ENCODE peak calls at places on chromosomes 4 and X, in eight cellular contexts. One of them, this sample, is unnamed.

GRCh38 chr4:6009452-6009851 is 8.8 kb downstream of the C4orf50 start:
- DNase-seq in activated naive CD8-positive, alpha-beta T cell treated with anti-CD3 and anti-CD28 coated beads, Interleukin-2, amount 50 U/mL, for 24 hours: no peak
- DNase-seq in endothelial cell of umbilical vein: no peak
- DNase-seq in NT2/D1: no peak
- DNase-seq in suprapubic skin: no peak
- DNase-seq in SJSA1: no peak
- DNase-seq in fibroblast of villous mesenchyme: no peak
- DNase-seq in HCEC 1CT: no peak
- DNase-seq in this sample: no peak

GRCh38 chr4:165325732-165326512 is 1.5 kb upstream of the MSMO1 start:
- DNase-seq in activated naive CD8-positive, alpha-beta T cell treated with anti-CD3 and anti-CD28 coated beads, Interleukin-2, amount 50 U/mL, for 24 hours: no peak
- DNase-seq in endothelial cell of umbilical vein: peak
- DNase-seq in NT2/D1: no peak
- DNase-seq in suprapubic skin: no peak
- DNase-seq in SJSA1: peak
- DNase-seq in fibroblast of villous mesenchyme: peak
- DNase-seq in HCEC 1CT: peak
- DNase-seq in this sample: no peak

GRCh38 chr4:38710053-38710452 is 46.1 kb downstream of the KLF3 start:
- DNase-seq in activated naive CD8-positive, alpha-beta T cell treated with anti-CD3 and anti-CD28 coated beads, Interleukin-2, amount 50 U/mL, for 24 hours: no peak
- DNase-seq in endothelial cell of umbilical vein: no peak
- DNase-seq in NT2/D1: no peak
- DNase-seq in suprapubic skin: no peak
- DNase-seq in SJSA1: no peak
- DNase-seq in fibroblast of villous mesenchyme: no peak
- DNase-seq in HCEC 1CT: no peak
- DNase-seq in this sample: peak

GRCh38 chr4:181202249-181202648 is 1041.0 kb upstream of the TENM3 start:
- DNase-seq in activated naive CD8-positive, alpha-beta T cell treated with anti-CD3 and anti-CD28 coated beads, Interleukin-2, amount 50 U/mL, for 24 hours: no peak
- DNase-seq in endothelial cell of umbilical vein: no peak
- DNase-seq in NT2/D1: no peak
- DNase-seq in suprapubic skin: no peak
- DNase-seq in SJSA1: no peak
- DNase-seq in fibroblast of villous mesenchyme: no peak
- DNase-seq in HCEC 1CT: no peak
- DNase-seq in this sample: no peak

GRCh38 chr4:100246697-100247096 is 56.4 kb upstream of the DDIT4L start:
- DNase-seq in activated naive CD8-positive, alpha-beta T cell treated with anti-CD3 and anti-CD28 coated beads, Interleukin-2, amount 50 U/mL, for 24 hours: no peak
- DNase-seq in endothelial cell of umbilical vein: no peak
- DNase-seq in NT2/D1: no peak
- DNase-seq in suprapubic skin: no peak
- DNase-seq in SJSA1: no peak
- DNase-seq in fibroblast of villous mesenchyme: no peak
- DNase-seq in HCEC 1CT: no peak
- DNase-seq in this sample: no peak

GRCh38 chr4:8739820-8740665 is 131.6 kb downstream of the HMX1 start:
- DNase-seq in activated naive CD8-positive, alpha-beta T cell treated with anti-CD3 and anti-CD28 coated beads, Interleukin-2, amount 50 U/mL, for 24 hours: no peak
- DNase-seq in endothelial cell of umbilical vein: no peak
- DNase-seq in NT2/D1: no peak
- DNase-seq in suprapubic skin: peak
- DNase-seq in SJSA1: peak
- DNase-seq in fibroblast of villous mesenchyme: no peak
- DNase-seq in HCEC 1CT: no peak
- DNase-seq in this sample: peak

GRCh38 chr4:47990145-47990544 is 26.3 kb downstream of the CNGA1 start:
- DNase-seq in activated naive CD8-positive, alpha-beta T cell treated with anti-CD3 and anti-CD28 coated beads, Interleukin-2, amount 50 U/mL, for 24 hours: no peak
- DNase-seq in endothelial cell of umbilical vein: no peak
- DNase-seq in NT2/D1: no peak
- DNase-seq in suprapubic skin: no peak
- DNase-seq in SJSA1: no peak
- DNase-seq in fibroblast of villous mesenchyme: no peak
- DNase-seq in HCEC 1CT: no peak
- DNase-seq in this sample: no peak

GRCh38 chrX:141652315-141652714 is 46.2 kb downstream of the SPANXD start:
- DNase-seq in activated naive CD8-positive, alpha-beta T cell treated with anti-CD3 and anti-CD28 coated beads, Interleukin-2, amount 50 U/mL, for 24 hours: no peak
- DNase-seq in endothelial cell of umbilical vein: no peak
- DNase-seq in NT2/D1: no peak
- DNase-seq in suprapubic skin: no peak
- DNase-seq in SJSA1: no peak
- DNase-seq in fibroblast of villous mesenchyme: no peak
- DNase-seq in HCEC 1CT: no peak
- DNase-seq in this sample: no peak

GRCh38 chrX:136209016-136209738 is 42.0 kb downstream of the MAP7D3 start:
- DNase-seq in activated naive CD8-positive, alpha-beta T cell treated with anti-CD3 and anti-CD28 coated beads, Interleukin-2, amount 50 U/mL, for 24 hours: peak
- DNase-seq in endothelial cell of umbilical vein: peak
- DNase-seq in NT2/D1: peak
- DNase-seq in suprapubic skin: no peak
- DNase-seq in SJSA1: peak
- DNase-seq in fibroblast of villous mesenchyme: peak
- DNase-seq in HCEC 1CT: peak
- DNase-seq in this sample: peak

GRCh38 chr4:86359944-86360478 is at the start of gene MAPK10:
- DNase-seq in activated naive CD8-positive, alpha-beta T cell treated with anti-CD3 and anti-CD28 coated beads, Interleukin-2, amount 50 U/mL, for 24 hours: peak
- DNase-seq in endothelial cell of umbilical vein: peak
- DNase-seq in NT2/D1: peak
- DNase-seq in suprapubic skin: no peak
- DNase-seq in SJSA1: no peak
- DNase-seq in fibroblast of villous mesenchyme: peak
- DNase-seq in HCEC 1CT: peak
- DNase-seq in this sample: peak

GRCh38 chr4:1474126-1475090 is 68.2 kb upstream of the NKX1-1 start:
- DNase-seq in activated naive CD8-positive, alpha-beta T cell treated with anti-CD3 and anti-CD28 coated beads, Interleukin-2, amount 50 U/mL, for 24 hours: no peak
- DNase-seq in endothelial cell of umbilical vein: no peak
- DNase-seq in NT2/D1: no peak
- DNase-seq in suprapubic skin: peak
- DNase-seq in SJSA1: peak
- DNase-seq in fibroblast of villous mesenchyme: no peak
- DNase-seq in HCEC 1CT: no peak
- DNase-seq in this sample: no peak

GRCh38 chr4:67909910-67910905 is 26.4 kb upstream of the TMPRSS11D start:
- DNase-seq in activated naive CD8-positive, alpha-beta T cell treated with anti-CD3 and anti-CD28 coated beads, Interleukin-2, amount 50 U/mL, for 24 hours: no peak
- DNase-seq in endothelial cell of umbilical vein: peak
- DNase-seq in NT2/D1: no peak
- DNase-seq in suprapubic skin: no peak
- DNase-seq in SJSA1: no peak
- DNase-seq in fibroblast of villous mesenchyme: peak
- DNase-seq in HCEC 1CT: no peak
- DNase-seq in this sample: no peak

GRCh38 chr4:167196386-167196785 is 37.9 kb downstream of the SPOCK3 start:
- DNase-seq in activated naive CD8-positive, alpha-beta T cell treated with anti-CD3 and anti-CD28 coated beads, Interleukin-2, amount 50 U/mL, for 24 hours: no peak
- DNase-seq in endothelial cell of umbilical vein: no peak
- DNase-seq in NT2/D1: no peak
- DNase-seq in suprapubic skin: no peak
- DNase-seq in SJSA1: no peak
- DNase-seq in fibroblast of villous mesenchyme: no peak
- DNase-seq in HCEC 1CT: peak
- DNase-seq in this sample: no peak

GRCh38 chr4:165312506-165312905 is 15.0 kb upstream of the MSMO1 start:
- DNase-seq in activated naive CD8-positive, alpha-beta T cell treated with anti-CD3 and anti-CD28 coated beads, Interleukin-2, amount 50 U/mL, for 24 hours: no peak
- DNase-seq in endothelial cell of umbilical vein: peak
- DNase-seq in NT2/D1: no peak
- DNase-seq in suprapubic skin: no peak
- DNase-seq in SJSA1: no peak
- DNase-seq in fibroblast of villous mesenchyme: peak
- DNase-seq in HCEC 1CT: peak
- DNase-seq in this sample: no peak

GRCh38 chr4:125741825-125742452 is 427.2 kb downstream of the FAT4 start:
- DNase-seq in activated naive CD8-positive, alpha-beta T cell treated with anti-CD3 and anti-CD28 coated beads, Interleukin-2, amount 50 U/mL, for 24 hours: no peak
- DNase-seq in endothelial cell of umbilical vein: peak
- DNase-seq in NT2/D1: no peak
- DNase-seq in suprapubic skin: no peak
- DNase-seq in SJSA1: no peak
- DNase-seq in fibroblast of villous mesenchyme: peak
- DNase-seq in HCEC 1CT: peak
- DNase-seq in this sample: no peak

GRCh38 chr4:138555584-138555983 is 313.4 kb upstream of the SLC7A11 start:
- DNase-seq in activated naive CD8-positive, alpha-beta T cell treated with anti-CD3 and anti-CD28 coated beads, Interleukin-2, amount 50 U/mL, for 24 hours: no peak
- DNase-seq in endothelial cell of umbilical vein: no peak
- DNase-seq in NT2/D1: no peak
- DNase-seq in suprapubic skin: no peak
- DNase-seq in SJSA1: no peak
- DNase-seq in fibroblast of villous mesenchyme: peak
- DNase-seq in HCEC 1CT: peak
- DNase-seq in this sample: no peak

GRCh38 chr4:150018257-150018656 is 60.0 kb upstream of the DCLK2 start:
- DNase-seq in activated naive CD8-positive, alpha-beta T cell treated with anti-CD3 and anti-CD28 coated beads, Interleukin-2, amount 50 U/mL, for 24 hours: no peak
- DNase-seq in endothelial cell of umbilical vein: no peak
- DNase-seq in NT2/D1: no peak
- DNase-seq in suprapubic skin: no peak
- DNase-seq in SJSA1: no peak
- DNase-seq in fibroblast of villous mesenchyme: no peak
- DNase-seq in HCEC 1CT: no peak
- DNase-seq in this sample: no peak

GRCh38 chrX:69074726-69075125 is 90.5 kb downstream of the PJA1 start:
- DNase-seq in activated naive CD8-positive, alpha-beta T cell treated with anti-CD3 and anti-CD28 coated beads, Interleukin-2, amount 50 U/mL, for 24 hours: no peak
- DNase-seq in endothelial cell of umbilical vein: no peak
- DNase-seq in NT2/D1: no peak
- DNase-seq in suprapubic skin: no peak
- DNase-seq in SJSA1: no peak
- DNase-seq in fibroblast of villous mesenchyme: no peak
- DNase-seq in HCEC 1CT: no peak
- DNase-seq in this sample: no peak

GRCh38 chr4:183345261-183345660 is 23.0 kb upstream of the CLDN24 start:
- DNase-seq in activated naive CD8-positive, alpha-beta T cell treated with anti-CD3 and anti-CD28 coated beads, Interleukin-2, amount 50 U/mL, for 24 hours: no peak
- DNase-seq in endothelial cell of umbilical vein: no peak
- DNase-seq in NT2/D1: no peak
- DNase-seq in suprapubic skin: no peak
- DNase-seq in SJSA1: no peak
- DNase-seq in fibroblast of villous mesenchyme: no peak
- DNase-seq in HCEC 1CT: no peak
- DNase-seq in this sample: no peak

GRCh38 chr4:101019313-101019712 is 328.0 kb downstream of the PPP3CA start:
- DNase-seq in activated naive CD8-positive, alpha-beta T cell treated with anti-CD3 and anti-CD28 coated beads, Interleukin-2, amount 50 U/mL, for 24 hours: no peak
- DNase-seq in endothelial cell of umbilical vein: no peak
- DNase-seq in NT2/D1: no peak
- DNase-seq in suprapubic skin: no peak
- DNase-seq in SJSA1: no peak
- DNase-seq in fibroblast of villous mesenchyme: no peak
- DNase-seq in HCEC 1CT: no peak
- DNase-seq in this sample: no peak